ENCODE peak calls at places on chromosomes 11 and 22, in seven cellular contexts. One of them, this sample, is unnamed.
A peak's percentile ranks its signal among the peaks of the same experiment; 100 is the strongest.

GRCh38 chr11:12921580-12922157 is 87.4 kb upstream of the RASSF10 start:
- DNase-seq in activated T-cell treated with anti-CD3 and anti-CD28 coated beads, Interleukin-2, amount 50 U/mL, for 4 hours: no peak
- DNase-seq in mesenchymal stem cell: no peak
- DNase-seq in PC-3: no peak
- DNase-seq in neural crest cell: no peak
- DNase-seq in stimulated activated CD8-positive, alpha-beta memory T cell treated with anti-CD3 and anti-CD28 coated beads, Interleukin-7, amount 100 ng/mL, for 24 hours: no peak
- DNase-seq in H7: peak; percentile 45
- DNase-seq in this sample: no peak

GRCh38 chr11:13889566-13890214 is 72.8 kb upstream of the SPON1 start:
- DNase-seq in activated T-cell treated with anti-CD3 and anti-CD28 coated beads, Interleukin-2, amount 50 U/mL, for 4 hours: no peak
- DNase-seq in mesenchymal stem cell: no peak
- DNase-seq in PC-3: peak; percentile 12
- DNase-seq in neural crest cell: no peak
- DNase-seq in stimulated activated CD8-positive, alpha-beta memory T cell treated with anti-CD3 and anti-CD28 coated beads, Interleukin-7, amount 100 ng/mL, for 24 hours: no peak
- DNase-seq in H7: no peak
- DNase-seq in this sample: no peak

GRCh38 chr11:105489431-105489830 is 120.4 kb upstream of the GRIA4 start:
- DNase-seq in activated T-cell treated with anti-CD3 and anti-CD28 coated beads, Interleukin-2, amount 50 U/mL, for 4 hours: no peak
- DNase-seq in mesenchymal stem cell: peak; percentile 16
- DNase-seq in PC-3: no peak
- DNase-seq in neural crest cell: peak; percentile 6
- DNase-seq in stimulated activated CD8-positive, alpha-beta memory T cell treated with anti-CD3 and anti-CD28 coated beads, Interleukin-7, amount 100 ng/mL, for 24 hours: no peak
- DNase-seq in H7: no peak
- DNase-seq in this sample: no peak

GRCh38 chr11:6647282-6647679 is 8.3 kb downstream of the DCHS1 start:
- DNase-seq in activated T-cell treated with anti-CD3 and anti-CD28 coated beads, Interleukin-2, amount 50 U/mL, for 4 hours: no peak
- DNase-seq in mesenchymal stem cell: peak; percentile 64
- DNase-seq in PC-3: no peak
- DNase-seq in neural crest cell: no peak
- DNase-seq in stimulated activated CD8-positive, alpha-beta memory T cell treated with anti-CD3 and anti-CD28 coated beads, Interleukin-7, amount 100 ng/mL, for 24 hours: no peak
- DNase-seq in H7: peak; percentile 70
- DNase-seq in this sample: no peak

GRCh38 chr11:35162795-35163194 is 23.8 kb downstream of the CD44 start:
- DNase-seq in activated T-cell treated with anti-CD3 and anti-CD28 coated beads, Interleukin-2, amount 50 U/mL, for 4 hours: no peak
- DNase-seq in mesenchymal stem cell: peak; percentile 81
- DNase-seq in PC-3: peak; percentile 37
- DNase-seq in neural crest cell: no peak
- DNase-seq in stimulated activated CD8-positive, alpha-beta memory T cell treated with anti-CD3 and anti-CD28 coated beads, Interleukin-7, amount 100 ng/mL, for 24 hours: no peak
- DNase-seq in H7: no peak
- DNase-seq in this sample: no peak

GRCh38 chr11:126793596-126793995 is 207.0 kb downstream of the KIRREL3 start:
- DNase-seq in activated T-cell treated with anti-CD3 and anti-CD28 coated beads, Interleukin-2, amount 50 U/mL, for 4 hours: no peak
- DNase-seq in mesenchymal stem cell: no peak
- DNase-seq in PC-3: no peak
- DNase-seq in neural crest cell: no peak
- DNase-seq in stimulated activated CD8-positive, alpha-beta memory T cell treated with anti-CD3 and anti-CD28 coated beads, Interleukin-7, amount 100 ng/mL, for 24 hours: no peak
- DNase-seq in H7: no peak
- DNase-seq in this sample: no peak

GRCh38 chr11:67600324-67601029 is 6.3 kb upstream of the NDUFV1 start:
- DNase-seq in activated T-cell treated with anti-CD3 and anti-CD28 coated beads, Interleukin-2, amount 50 U/mL, for 4 hours: no peak
- DNase-seq in mesenchymal stem cell: no peak
- DNase-seq in PC-3: no peak
- DNase-seq in neural crest cell: no peak
- DNase-seq in stimulated activated CD8-positive, alpha-beta memory T cell treated with anti-CD3 and anti-CD28 coated beads, Interleukin-7, amount 100 ng/mL, for 24 hours: no peak
- DNase-seq in H7: no peak
- DNase-seq in this sample: no peak

GRCh38 chr22:41561335-41561734 is 525 bp downstream of the CSDC2 start:
- DNase-seq in activated T-cell treated with anti-CD3 and anti-CD28 coated beads, Interleukin-2, amount 50 U/mL, for 4 hours: no peak
- DNase-seq in mesenchymal stem cell: no peak
- DNase-seq in PC-3: no peak
- DNase-seq in neural crest cell: no peak
- DNase-seq in stimulated activated CD8-positive, alpha-beta memory T cell treated with anti-CD3 and anti-CD28 coated beads, Interleukin-7, amount 100 ng/mL, for 24 hours: no peak
- DNase-seq in H7: peak; percentile 79
- DNase-seq in this sample: no peak

GRCh38 chr11:103959279-103959930 is 77.0 kb upstream of the DDI1 start:
- DNase-seq in activated T-cell treated with anti-CD3 and anti-CD28 coated beads, Interleukin-2, amount 50 U/mL, for 4 hours: no peak
- DNase-seq in mesenchymal stem cell: peak; percentile 42
- DNase-seq in PC-3: peak; percentile 31
- DNase-seq in neural crest cell: no peak
- DNase-seq in stimulated activated CD8-positive, alpha-beta memory T cell treated with anti-CD3 and anti-CD28 coated beads, Interleukin-7, amount 100 ng/mL, for 24 hours: no peak
- DNase-seq in H7: no peak
- DNase-seq in this sample: no peak

GRCh38 chr11:75924966-75925784 is 110.2 kb downstream of the UVRAG start:
- DNase-seq in activated T-cell treated with anti-CD3 and anti-CD28 coated beads, Interleukin-2, amount 50 U/mL, for 4 hours: no peak
- DNase-seq in mesenchymal stem cell: no peak
- DNase-seq in PC-3: peak; percentile 52
- DNase-seq in neural crest cell: no peak
- DNase-seq in stimulated activated CD8-positive, alpha-beta memory T cell treated with anti-CD3 and anti-CD28 coated beads, Interleukin-7, amount 100 ng/mL, for 24 hours: no peak
- DNase-seq in H7: no peak
- DNase-seq in this sample: no peak

GRCh38 chr11:3106736-3107524 is 49.7 kb upstream of the CARS1 start:
- DNase-seq in activated T-cell treated with anti-CD3 and anti-CD28 coated beads, Interleukin-2, amount 50 U/mL, for 4 hours: no peak
- DNase-seq in mesenchymal stem cell: no peak
- DNase-seq in PC-3: no peak
- DNase-seq in neural crest cell: no peak
- DNase-seq in stimulated activated CD8-positive, alpha-beta memory T cell treated with anti-CD3 and anti-CD28 coated beads, Interleukin-7, amount 100 ng/mL, for 24 hours: no peak
- DNase-seq in H7: peak; percentile 78
- DNase-seq in this sample: no peak

GRCh38 chr22:32585737-32586136 is 111.1 kb downstream of the FBXO7 start:
- DNase-seq in activated T-cell treated with anti-CD3 and anti-CD28 coated beads, Interleukin-2, amount 50 U/mL, for 4 hours: no peak
- DNase-seq in mesenchymal stem cell: no peak
- DNase-seq in PC-3: no peak
- DNase-seq in neural crest cell: no peak
- DNase-seq in stimulated activated CD8-positive, alpha-beta memory T cell treated with anti-CD3 and anti-CD28 coated beads, Interleukin-7, amount 100 ng/mL, for 24 hours: no peak
- DNase-seq in H7: no peak
- DNase-seq in this sample: no peak

GRCh38 chr11:131696584-131697120 is 326.2 kb downstream of the NTM start:
- DNase-seq in activated T-cell treated with anti-CD3 and anti-CD28 coated beads, Interleukin-2, amount 50 U/mL, for 4 hours: no peak
- DNase-seq in mesenchymal stem cell: no peak
- DNase-seq in PC-3: no peak
- DNase-seq in neural crest cell: no peak
- DNase-seq in stimulated activated CD8-positive, alpha-beta memory T cell treated with anti-CD3 and anti-CD28 coated beads, Interleukin-7, amount 100 ng/mL, for 24 hours: no peak
- DNase-seq in H7: no peak
- DNase-seq in this sample: no peak

GRCh38 chr11:102830328-102830727 is 13.1 kb downstream of the MMP3 start:
- DNase-seq in activated T-cell treated with anti-CD3 and anti-CD28 coated beads, Interleukin-2, amount 50 U/mL, for 4 hours: no peak
- DNase-seq in mesenchymal stem cell: no peak
- DNase-seq in PC-3: no peak
- DNase-seq in neural crest cell: no peak
- DNase-seq in stimulated activated CD8-positive, alpha-beta memory T cell treated with anti-CD3 and anti-CD28 coated beads, Interleukin-7, amount 100 ng/mL, for 24 hours: no peak
- DNase-seq in H7: no peak
- DNase-seq in this sample: no peak

GRCh38 chr11:15499684-15500083 is 385.0 kb downstream of the INSC start:
- DNase-seq in activated T-cell treated with anti-CD3 and anti-CD28 coated beads, Interleukin-2, amount 50 U/mL, for 4 hours: no peak
- DNase-seq in mesenchymal stem cell: no peak
- DNase-seq in PC-3: no peak
- DNase-seq in neural crest cell: no peak
- DNase-seq in stimulated activated CD8-positive, alpha-beta memory T cell treated with anti-CD3 and anti-CD28 coated beads, Interleukin-7, amount 100 ng/mL, for 24 hours: no peak
- DNase-seq in H7: no peak
- DNase-seq in this sample: no peak

GRCh38 chr22:41226728-41227655 is 13.7 kb downstream of the CHADL start:
- DNase-seq in activated T-cell treated with anti-CD3 and anti-CD28 coated beads, Interleukin-2, amount 50 U/mL, for 4 hours: no peak
- DNase-seq in mesenchymal stem cell: no peak
- DNase-seq in PC-3: no peak
- DNase-seq in neural crest cell: no peak
- DNase-seq in stimulated activated CD8-positive, alpha-beta memory T cell treated with anti-CD3 and anti-CD28 coated beads, Interleukin-7, amount 100 ng/mL, for 24 hours: no peak
- DNase-seq in H7: no peak
- DNase-seq in this sample: no peak

GRCh38 chr22:33865996-33866395 is 54.3 kb downstream of the LARGE1 start:
- DNase-seq in activated T-cell treated with anti-CD3 and anti-CD28 coated beads, Interleukin-2, amount 50 U/mL, for 4 hours: no peak
- DNase-seq in mesenchymal stem cell: no peak
- DNase-seq in PC-3: no peak
- DNase-seq in neural crest cell: no peak
- DNase-seq in stimulated activated CD8-positive, alpha-beta memory T cell treated with anti-CD3 and anti-CD28 coated beads, Interleukin-7, amount 100 ng/mL, for 24 hours: no peak
- DNase-seq in H7: no peak
- DNase-seq in this sample: no peak

GRCh38 chr11:133793271-133793848 is 52.0 kb downstream of the SPATA19 start:
- DNase-seq in activated T-cell treated with anti-CD3 and anti-CD28 coated beads, Interleukin-2, amount 50 U/mL, for 4 hours: no peak
- DNase-seq in mesenchymal stem cell: no peak
- DNase-seq in PC-3: no peak
- DNase-seq in neural crest cell: no peak
- DNase-seq in stimulated activated CD8-positive, alpha-beta memory T cell treated with anti-CD3 and anti-CD28 coated beads, Interleukin-7, amount 100 ng/mL, for 24 hours: no peak
- DNase-seq in H7: no peak
- DNase-seq in this sample: no peak

GRCh38 chr11:34208266-34209135 is 103.1 kb downstream of the NAT10 start:
- DNase-seq in activated T-cell treated with anti-CD3 and anti-CD28 coated beads, Interleukin-2, amount 50 U/mL, for 4 hours: no peak
- DNase-seq in mesenchymal stem cell: no peak
- DNase-seq in PC-3: no peak
- DNase-seq in neural crest cell: no peak
- DNase-seq in stimulated activated CD8-positive, alpha-beta memory T cell treated with anti-CD3 and anti-CD28 coated beads, Interleukin-7, amount 100 ng/mL, for 24 hours: no peak
- DNase-seq in H7: peak; percentile 13
- DNase-seq in this sample: no peak

GRCh38 chr11:111565111-111565720 is 24.7 kb downstream of the LAYN start:
- DNase-seq in activated T-cell treated with anti-CD3 and anti-CD28 coated beads, Interleukin-2, amount 50 U/mL, for 4 hours: peak; percentile 64
- DNase-seq in mesenchymal stem cell: peak; percentile 72
- DNase-seq in PC-3: peak; percentile 94
- DNase-seq in neural crest cell: peak; percentile 66
- DNase-seq in stimulated activated CD8-positive, alpha-beta memory T cell treated with anti-CD3 and anti-CD28 coated beads, Interleukin-7, amount 100 ng/mL, for 24 hours: peak; percentile 24
- DNase-seq in H7: peak; percentile 38
- DNase-seq in this sample: peak; percentile 39

GRCh38 chr22:44691796-44692661 is 10.0 kb upstream of the PRR5 start:
- DNase-seq in activated T-cell treated with anti-CD3 and anti-CD28 coated beads, Interleukin-2, amount 50 U/mL, for 4 hours: no peak
- DNase-seq in mesenchymal stem cell: no peak
- DNase-seq in PC-3: peak; percentile 60
- DNase-seq in neural crest cell: no peak
- DNase-seq in stimulated activated CD8-positive, alpha-beta memory T cell treated with anti-CD3 and anti-CD28 coated beads, Interleukin-7, amount 100 ng/mL, for 24 hours: no peak
- DNase-seq in H7: peak; percentile 71
- DNase-seq in this sample: no peak

GRCh38 chr11:19101803-19102520 is 15.0 kb upstream of the ZDHHC13 start:
- DNase-seq in activated T-cell treated with anti-CD3 and anti-CD28 coated beads, Interleukin-2, amount 50 U/mL, for 4 hours: no peak
- DNase-seq in mesenchymal stem cell: peak; percentile 25
- DNase-seq in PC-3: peak; percentile 79
- DNase-seq in neural crest cell: no peak
- DNase-seq in stimulated activated CD8-positive, alpha-beta memory T cell treated with anti-CD3 and anti-CD28 coated beads, Interleukin-7, amount 100 ng/mL, for 24 hours: no peak
- DNase-seq in H7: no peak
- DNase-seq in this sample: no peak

GRCh38 chr11:8043756-8044155 is 37.3 kb upstream of the TUB start:
- DNase-seq in activated T-cell treated with anti-CD3 and anti-CD28 coated beads, Interleukin-2, amount 50 U/mL, for 4 hours: no peak
- DNase-seq in mesenchymal stem cell: no peak
- DNase-seq in PC-3: no peak
- DNase-seq in neural crest cell: no peak
- DNase-seq in stimulated activated CD8-positive, alpha-beta memory T cell treated with anti-CD3 and anti-CD28 coated beads, Interleukin-7, amount 100 ng/mL, for 24 hours: no peak
- DNase-seq in H7: no peak
- DNase-seq in this sample: no peak

GRCh38 chr22:46596819-46597218 is 23.4 kb upstream of the GRAMD4 start:
- DNase-seq in activated T-cell treated with anti-CD3 and anti-CD28 coated beads, Interleukin-2, amount 50 U/mL, for 4 hours: no peak
- DNase-seq in mesenchymal stem cell: no peak
- DNase-seq in PC-3: peak; percentile 92
- DNase-seq in neural crest cell: no peak
- DNase-seq in stimulated activated CD8-positive, alpha-beta memory T cell treated with anti-CD3 and anti-CD28 coated beads, Interleukin-7, amount 100 ng/mL, for 24 hours: no peak
- DNase-seq in H7: peak; percentile 84
- DNase-seq in this sample: no peak